ENCODE peak calls at places on chromosomes 11 and 22, in four cellular contexts. One of them, this sample, is unnamed.

GRCh38 chr11:450809-451451 is 851 bp downstream of the PTDSS2 start:
- DNase-seq in heart right ventricle: no peak
- DNase-seq in OCI-LY7: peak; percentile 78
- DNase-seq in hepatocyte: peak; percentile 86
- DNase-seq in this sample: peak; percentile 86

GRCh38 chr11:1482581-1483444 is 3.8 kb downstream of the MOB2 start:
- DNase-seq in heart right ventricle: peak; percentile 36
- DNase-seq in OCI-LY7: no peak
- DNase-seq in hepatocyte: no peak
- DNase-seq in this sample: no peak

GRCh38 chr11:46248270-46249102 is 29.0 kb upstream of the CREB3L1 start:
- DNase-seq in heart right ventricle: no peak
- DNase-seq in OCI-LY7: no peak
- DNase-seq in hepatocyte: peak; percentile 68
- DNase-seq in this sample: no peak

GRCh38 chr22:37333724-37334460 is 51.6 kb downstream of the CYTH4 start:
- DNase-seq in heart right ventricle: no peak
- DNase-seq in OCI-LY7: no peak
- DNase-seq in hepatocyte: no peak
- DNase-seq in this sample: no peak

GRCh38 chr11:100857236-100858005 is 170.3 kb downstream of the ARHGAP42 start:
- DNase-seq in heart right ventricle: no peak
- DNase-seq in OCI-LY7: no peak
- DNase-seq in hepatocyte: no peak
- DNase-seq in this sample: no peak

GRCh38 chr11:37613031-37613430 is 1015.0 kb upstream of the RAG2 start:
- DNase-seq in heart right ventricle: no peak
- DNase-seq in OCI-LY7: no peak
- DNase-seq in hepatocyte: no peak
- DNase-seq in this sample: no peak

GRCh38 chr22:19848298-19849224 is 6.1 kb downstream of the GNB1L start:
- DNase-seq in heart right ventricle: no peak
- DNase-seq in OCI-LY7: no peak
- DNase-seq in hepatocyte: peak; percentile 64
- DNase-seq in this sample: peak; percentile 88

GRCh38 chr11:64556044-64556720 is 34.8 kb upstream of the SLC22A12 start:
- DNase-seq in heart right ventricle: no peak
- DNase-seq in OCI-LY7: no peak
- DNase-seq in hepatocyte: no peak
- DNase-seq in this sample: peak; percentile 38

GRCh38 chr11:76266269-76266668 is 60.0 kb upstream of the WNT11 start:
- DNase-seq in heart right ventricle: no peak
- DNase-seq in OCI-LY7: no peak
- DNase-seq in hepatocyte: peak; percentile 54
- DNase-seq in this sample: no peak

GRCh38 chr22:31585161-31585859 is 76.7 kb downstream of the PISD start:
- DNase-seq in heart right ventricle: no peak
- DNase-seq in OCI-LY7: no peak
- DNase-seq in hepatocyte: no peak
- DNase-seq in this sample: peak; percentile 27

GRCh38 chr22:30183271-30183670 is 63.3 kb downstream of the LIF start:
- DNase-seq in heart right ventricle: no peak
- DNase-seq in OCI-LY7: no peak
- DNase-seq in hepatocyte: no peak
- DNase-seq in this sample: no peak
- H3K27ac ChIP-seq in heart right ventricle: no peak overlapping the region
- H3K27ac ChIP-seq in OCI-LY7: no peak overlapping the region
- H3K27ac ChIP-seq in hepatocyte: peak overlapping the region; percentile 48
- H3K27ac ChIP-seq in this sample: no peak overlapping the region

GRCh38 chr22:45448431-45448830 is 34.9 kb downstream of the RIBC2 start:
- DNase-seq in heart right ventricle: peak; percentile 83
- DNase-seq in OCI-LY7: no peak
- DNase-seq in hepatocyte: no peak
- DNase-seq in this sample: no peak
- TF ChIP-seq CTCF in heart right ventricle: no peak
- TF ChIP-seq CTCF in OCI-LY7: no peak
- TF ChIP-seq CTCF in hepatocyte: no peak
- TF ChIP-seq CTCF in this sample: no peak

GRCh38 chr11:2690261-2690575 is 9.6 kb downstream of the KCNQ1OT1 start:
- DNase-seq in heart right ventricle: no peak
- DNase-seq in OCI-LY7: no peak
- DNase-seq in hepatocyte: no peak
- DNase-seq in this sample: no peak

GRCh38 chr11:2689551-2690260 is 10.1 kb downstream of the KCNQ1OT1 start:
- DNase-seq in heart right ventricle: no peak
- DNase-seq in OCI-LY7: peak; percentile 48
- DNase-seq in hepatocyte: no peak
- DNase-seq in this sample: no peak

GRCh38 chr11:2691355-2691761 is 8.4 kb downstream of the KCNQ1OT1 start:
- DNase-seq in heart right ventricle: no peak
- DNase-seq in OCI-LY7: no peak
- DNase-seq in hepatocyte: no peak
- DNase-seq in this sample: no peak

GRCh38 chr11:2691991-2692841 is 7.6 kb downstream of the KCNQ1OT1 start:
- DNase-seq in heart right ventricle: no peak
- DNase-seq in OCI-LY7: peak; percentile 45
- DNase-seq in hepatocyte: no peak
- DNase-seq in this sample: peak; percentile 44

DNA sequence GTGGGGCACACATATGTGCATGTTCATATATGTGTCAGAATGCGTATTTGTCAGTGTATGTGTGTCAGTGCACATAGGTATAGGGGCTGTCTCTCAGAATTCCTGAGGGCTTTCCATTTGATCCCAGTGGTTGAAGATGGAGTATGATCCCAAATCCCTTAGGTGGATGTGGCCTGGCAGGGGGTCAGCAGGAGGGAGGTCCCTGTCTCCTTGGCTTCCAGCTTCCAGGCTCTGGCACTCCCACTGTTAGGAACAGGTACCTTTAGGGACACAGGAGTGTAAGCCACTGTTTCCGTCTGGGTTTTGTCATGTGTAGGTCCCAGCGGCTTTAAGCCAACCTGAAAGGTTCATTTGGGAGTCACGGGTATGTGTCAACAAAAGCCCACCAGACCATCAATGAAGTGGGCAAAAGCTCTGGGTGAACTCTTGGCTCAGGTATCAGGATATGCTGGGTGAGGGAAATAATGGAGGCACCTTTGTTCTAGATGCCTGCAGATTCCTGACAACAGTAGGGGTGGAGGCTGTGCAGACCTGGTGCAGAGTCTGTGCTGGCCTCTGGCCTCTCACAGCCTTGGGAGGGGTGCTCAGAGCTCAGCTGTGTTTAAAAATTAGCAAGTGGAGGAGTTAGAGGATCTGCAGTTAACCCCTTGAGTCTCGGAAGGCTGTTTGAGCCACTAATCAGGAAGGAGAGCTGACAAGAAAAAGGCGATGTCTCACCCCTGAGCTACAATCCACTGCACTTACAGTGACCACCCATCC is 9.0 kb downstream of the KCNQ1OT1 start:
- DNase-seq in heart right ventricle: no peak
- DNase-seq in OCI-LY7: no peak
- DNase-seq in hepatocyte: no peak
- DNase-seq in this sample: no peak
- H3K4me1 ChIP-seq in heart right ventricle: peaks cover 39% of the 10 kb centered on the region
- H3K4me1 ChIP-seq in OCI-LY7: no peaks in the 10 kb centered on the region
- H3K4me1 ChIP-seq in hepatocyte: peaks cover 79% of the 10 kb centered on the region
- H3K4me1 ChIP-seq in this sample: peaks cover 5% of the 10 kb centered on the region

GRCh38 chr11:118789501-118790356 is 1.2 kb downstream of the DDX6 start:
- DNase-seq in heart right ventricle: no peak
- DNase-seq in OCI-LY7: peak; percentile 68
- DNase-seq in hepatocyte: peak; percentile 45
- DNase-seq in this sample: no peak

GRCh38 chr11:118791015-118791960 is at the start of gene DDX6:
- DNase-seq in heart right ventricle: peak; percentile 93
- DNase-seq in OCI-LY7: peak; percentile 89
- DNase-seq in hepatocyte: peak; percentile 94
- DNase-seq in this sample: peak; percentile 90

GRCh38 chr11:118791961-118792578 is 1.1 kb upstream of the DDX6 start:
- DNase-seq in heart right ventricle: no peak
- DNase-seq in OCI-LY7: peak; percentile 65
- DNase-seq in hepatocyte: peak; percentile 48
- DNase-seq in this sample: peak; percentile 53

GRCh38 chr11:118790357-118791014 is 478 bp downstream of the DDX6 start:
- DNase-seq in heart right ventricle: peak; percentile 56
- DNase-seq in OCI-LY7: peak; percentile 78
- DNase-seq in hepatocyte: peak; percentile 83
- DNase-seq in this sample: peak; percentile 86

DNA sequence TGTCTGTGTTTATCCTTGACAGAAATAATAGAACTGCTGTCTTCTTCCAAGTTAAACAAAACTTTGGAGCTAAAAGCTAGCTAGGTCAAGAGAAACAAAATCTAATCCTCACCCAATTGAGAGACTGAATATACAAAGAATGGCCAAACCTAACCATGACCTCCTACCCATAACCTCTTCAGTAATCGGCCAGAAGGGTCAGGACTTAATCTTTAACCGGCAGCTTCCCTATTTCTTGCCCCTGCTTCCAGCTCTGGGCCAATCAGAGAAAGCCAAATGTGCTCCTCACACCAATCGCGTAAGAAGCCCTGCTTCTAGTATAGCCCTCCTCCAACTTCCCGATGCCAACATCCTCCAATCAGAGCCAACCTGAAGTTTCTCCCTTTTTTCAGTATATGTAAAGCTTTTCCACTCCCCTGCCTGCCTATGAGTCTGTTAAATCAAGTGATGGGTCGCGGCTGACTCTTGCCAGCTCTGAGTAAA is 1.7 kb upstream of the DDX6 start:
- DNase-seq in heart right ventricle: no peak
- DNase-seq in OCI-LY7: peak; percentile 94
- DNase-seq in hepatocyte: peak; percentile 88
- DNase-seq in this sample: no peak
- H3K27ac ChIP-seq in heart right ventricle: peak overlapping the region; percentile 100
- H3K27ac ChIP-seq in OCI-LY7: peak overlapping the region; percentile 96
- H3K27ac ChIP-seq in hepatocyte: peak overlapping the region; percentile 100
- H3K27ac ChIP-seq in this sample: peak overlapping the region; percentile 98

DNA sequence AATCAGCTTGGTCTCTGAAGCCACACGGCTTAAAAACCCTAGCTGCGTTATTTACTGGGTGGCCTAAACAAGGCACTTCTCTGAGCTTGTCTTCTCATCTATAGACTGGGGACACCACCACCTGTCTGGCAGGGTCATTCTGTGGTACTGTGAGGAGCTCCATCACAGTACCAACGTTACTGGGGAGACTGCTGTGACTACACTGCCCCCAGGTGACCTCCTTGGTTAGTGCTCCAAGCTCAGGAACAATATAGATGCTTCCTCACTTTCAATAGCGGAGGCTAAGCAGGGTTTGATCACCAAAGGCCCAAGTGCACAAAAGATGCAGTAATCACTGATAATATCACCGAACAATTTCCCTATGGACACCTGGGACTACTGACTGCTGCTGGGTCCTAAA is 18.9 kb downstream of the PRPF19 start:
- DNase-seq in heart right ventricle: no peak
- DNase-seq in OCI-LY7: peak; percentile 57
- DNase-seq in hepatocyte: peak; percentile 64
- DNase-seq in this sample: peak; percentile 68
- TF ChIP-seq CTCF in heart right ventricle: peak; percentile 63
- TF ChIP-seq CTCF in OCI-LY7: peak; percentile 79
- TF ChIP-seq CTCF in hepatocyte: peak; percentile 47
- TF ChIP-seq CTCF in this sample: no peak

GRCh38 chr22:21585389-21585788 is 17.9 kb downstream of the UBE2L3 start:
- DNase-seq in heart right ventricle: no peak
- DNase-seq in OCI-LY7: no peak
- DNase-seq in hepatocyte: no peak
- DNase-seq in this sample: no peak

GRCh38 chr22:21589415-21589814 is 21.9 kb downstream of the UBE2L3 start:
- DNase-seq in heart right ventricle: no peak
- DNase-seq in OCI-LY7: no peak
- DNase-seq in hepatocyte: no peak
- DNase-seq in this sample: no peak

GRCh38 chr22:21591695-21592094 is 24.2 kb downstream of the UBE2L3 start:
- DNase-seq in heart right ventricle: peak; percentile 56
- DNase-seq in OCI-LY7: no peak
- DNase-seq in hepatocyte: no peak
- DNase-seq in this sample: no peak

GRCh38 chr22:21590809-21591641 is 23.5 kb downstream of the UBE2L3 start:
- DNase-seq in heart right ventricle: no peak
- DNase-seq in OCI-LY7: peak; percentile 90
- DNase-seq in hepatocyte: no peak
- DNase-seq in this sample: no peak

DNA sequence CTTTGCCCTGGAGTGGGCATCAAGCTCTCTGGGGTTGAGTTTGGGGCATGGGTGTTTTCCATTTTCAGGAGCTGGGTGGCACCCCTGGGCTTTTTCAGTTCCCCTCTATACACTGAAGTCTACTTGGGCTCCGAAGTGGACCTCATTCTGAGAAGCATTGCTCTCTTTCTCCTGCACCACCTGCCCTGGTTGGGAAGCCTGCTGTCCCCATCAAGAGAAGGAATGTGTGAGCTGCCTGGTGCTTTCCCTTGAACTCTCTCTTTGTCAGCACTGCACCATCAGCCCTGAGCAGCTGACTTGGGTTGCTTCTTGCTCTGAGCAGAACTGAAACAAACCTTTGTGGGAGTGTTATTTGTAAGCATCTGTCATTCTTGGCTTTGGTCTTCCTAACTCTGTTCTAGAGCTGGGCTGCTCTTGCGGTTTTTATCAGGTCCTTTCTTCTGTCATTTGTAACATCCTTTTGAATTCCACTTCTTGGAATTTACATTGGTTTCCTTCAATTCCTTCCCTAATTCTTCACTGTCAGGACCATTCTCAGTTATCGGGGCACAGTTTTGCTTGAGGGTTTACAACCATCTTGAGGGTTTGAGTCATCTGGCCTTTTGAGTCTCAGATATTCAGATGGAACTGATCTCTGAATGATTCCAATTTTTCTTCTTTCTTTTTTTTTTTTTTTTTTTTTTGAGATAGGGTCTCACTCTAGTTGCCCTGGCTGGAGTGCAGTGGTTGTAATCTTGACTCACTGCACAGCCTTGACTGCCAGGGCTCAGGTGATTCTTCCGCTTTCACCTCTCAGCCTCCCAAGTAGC is 20.5 kb downstream of the UBE2L3 start:
- DNase-seq in heart right ventricle: no peak
- DNase-seq in OCI-LY7: peak; percentile 76
- DNase-seq in hepatocyte: no peak
- DNase-seq in this sample: no peak
- H3K4me1 ChIP-seq in heart right ventricle: peaks cover 52% of the 10 kb centered on the region
- H3K4me1 ChIP-seq in OCI-LY7: peaks cover 67% of the 10 kb centered on the region
- H3K4me1 ChIP-seq in hepatocyte: no peaks in the 10 kb centered on the region
- H3K4me1 ChIP-seq in this sample: peaks cover 7% of the 10 kb centered on the region

DNA sequence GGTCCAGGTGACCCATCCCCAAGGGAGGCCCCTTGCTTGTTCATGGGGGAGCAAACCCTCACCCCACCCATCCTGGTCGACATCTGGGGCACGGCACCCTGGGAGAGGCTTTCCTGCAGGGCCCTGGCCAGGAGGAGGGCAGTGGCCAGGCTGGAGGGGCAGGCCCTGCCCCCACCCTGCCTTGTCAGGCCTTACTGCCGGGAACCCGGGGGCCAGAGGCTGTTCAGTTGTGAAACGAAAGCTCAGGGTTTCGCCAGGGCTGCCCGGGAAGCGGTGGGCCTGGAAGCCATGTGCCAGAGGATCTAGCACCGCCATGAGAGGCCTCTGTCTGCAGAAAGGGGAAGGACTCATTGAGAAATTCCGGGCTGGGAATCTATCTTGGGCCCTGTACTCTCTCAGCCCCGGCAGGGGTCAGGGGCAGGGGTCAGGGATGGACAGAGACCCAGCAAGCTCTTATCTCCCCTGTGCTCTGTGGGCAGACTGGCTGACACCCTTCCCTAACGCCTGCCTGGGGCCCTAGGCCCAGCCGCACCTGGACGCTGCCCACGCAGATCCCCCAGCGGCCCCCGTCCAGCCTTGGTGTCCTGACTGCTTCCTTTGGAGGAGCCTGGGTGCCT is 6.3 kb downstream of the PIM3 start:
- DNase-seq in heart right ventricle: peak; percentile 37
- DNase-seq in OCI-LY7: no peak
- DNase-seq in hepatocyte: peak; percentile 81
- DNase-seq in this sample: peak; percentile 56
- H3K27ac ChIP-seq in heart right ventricle: peak overlapping the region; percentile 71
- H3K27ac ChIP-seq in OCI-LY7: no peak overlapping the region
- H3K27ac ChIP-seq in hepatocyte: peak overlapping the region; percentile 94
- H3K27ac ChIP-seq in this sample: peak overlapping the region; percentile 86

This sample was measured in Peyer's patch.